ENCODE peak calls at places on chromosomes 2 and 18, in five cellular contexts. Q is HCT116; W is bronchial epithelial cell; A is CD4-positive, alpha-beta T cell; T is A549. P is an unnamed sample.

GRCh38 chr2:15701326-15701907 is 109.7 kb downstream of the DDX1 start:
- DNase-seq in Q (no peak), W (no peak), T (no peak), A (no peak), P (no peak)

GRCh38 chr2:168025487-168026203 is 221.8 kb downstream of the STK39 start:
- DNase-seq in W (peak), A (no peak), Q (no peak), T (no peak), P (no peak)

GRCh38 chr2:189364607-189365006 is 76.7 kb upstream of the WDR75 start:
- DNase-seq in T (no peak), Q (no peak), W (no peak), A (no peak), P (no peak)

GRCh38 chr2:1509271-1509995 is 96.2 kb downstream of the TPO start:
- DNase-seq in A (peak), Q (no peak), T (no peak), W (no peak), P (no peak)

GRCh38 chr18:22164337-22165048 is 4.9 kb upstream of the GATA6 start:
- DNase-seq in T (no peak), A (no peak), Q (no peak), W (no peak), P (no peak)

GRCh38 chr2:188340257-188340656 is 48.6 kb downstream of the GULP1 start:
- DNase-seq in Q (no peak), A (no peak), T (no peak), W (no peak), P (no peak)

GRCh38 chr2:176650101-176650500 is 380.9 kb downstream of the MTX2 start:
- DNase-seq in A (no peak), T (no peak), Q (no peak), W (no peak), P (no peak)

GRCh38 chr2:119126650-119127049 is 31.9 kb downstream of the C1QL2 start:
- DNase-seq in A (peak), W (peak), Q (peak), T (peak), P (no peak)

GRCh38 chr2:9993490-9994165 is 42.1 kb downstream of the GRHL1 start:
- DNase-seq in Q (no peak), T (no peak), W (no peak), A (no peak), P (no peak)

GRCh38 chr2:43196773-43197567 is 29.4 kb downstream of the ZFP36L2 start:
- DNase-seq in A (no peak), Q (no peak), W (no peak), T (no peak), P (no peak)

GRCh38 chr2:180075763-180076362 is 68.8 kb upstream of the CWC22 start:
- DNase-seq in T (no peak), Q (no peak), W (no peak), A (no peak), P (no peak)

GRCh38 chr2:6780765-6781274 is 84.9 kb downstream of the CMPK2 start:
- DNase-seq in Q (no peak), A (no peak), W (no peak), T (no peak), P (no peak)

GRCh38 chr18:896315-896714 is 8.4 kb upstream of the ADCYAP1 start:
- DNase-seq in W (no peak), T (no peak), A (no peak), Q (no peak), P (no peak)

GRCh38 chr2:136117391-136117841 is 533 bp downstream of the CXCR4 start:
- DNase-seq in Q (no peak), W (no peak), T (peak), A (peak), P (peak)
- TF ChIP-seq CTCF in Q (no peak), W (no peak), T (no peak), A (peak), P (no peak)

GRCh38 chr18:51151568-51152511 is 45.6 kb downstream of the MEX3C start:
- DNase-seq in A (peak), W (no peak), T (no peak), Q (no peak), P (peak)
- TF ChIP-seq CTCF in A (peak), W (no peak), T (no peak), Q (no peak), P (no peak)

DNA sequence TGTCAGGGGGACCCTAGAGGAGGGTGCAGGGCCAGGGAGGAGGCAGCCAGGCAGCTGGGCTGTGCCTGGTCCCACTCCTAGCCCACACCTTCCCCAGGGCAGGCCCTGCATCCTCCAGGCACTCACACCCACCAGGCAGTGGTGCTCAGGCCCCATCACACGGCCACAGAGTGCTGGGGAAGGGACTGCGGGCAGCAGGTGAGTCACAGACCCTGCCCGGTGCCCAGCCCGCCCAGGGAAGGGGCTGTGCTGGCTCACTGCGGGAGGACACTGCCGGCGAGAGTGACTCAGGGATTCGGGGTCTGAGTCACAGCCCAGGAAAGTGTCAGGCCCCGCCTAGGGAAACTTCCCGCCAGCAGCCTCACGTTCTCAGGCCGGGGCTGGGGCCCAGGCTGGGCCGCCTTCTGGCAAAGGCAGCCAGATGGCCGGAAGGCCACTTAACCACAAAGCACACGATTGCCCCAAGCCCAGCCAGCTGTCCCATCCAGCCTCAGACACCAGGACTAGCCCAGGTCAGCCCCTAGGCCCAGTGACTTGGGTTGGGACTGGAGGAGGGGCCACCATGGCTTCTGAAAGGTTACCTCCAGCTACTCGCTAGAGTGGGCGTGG is 42.2 kb downstream of the BIN1 start:
- DNase-seq in W (peak), Q (peak), A (no peak), T (peak), P (no peak)
- TF ChIP-seq CTCF in W (no peak), Q (no peak), A (no peak), T (peak), P (no peak)

DNA sequence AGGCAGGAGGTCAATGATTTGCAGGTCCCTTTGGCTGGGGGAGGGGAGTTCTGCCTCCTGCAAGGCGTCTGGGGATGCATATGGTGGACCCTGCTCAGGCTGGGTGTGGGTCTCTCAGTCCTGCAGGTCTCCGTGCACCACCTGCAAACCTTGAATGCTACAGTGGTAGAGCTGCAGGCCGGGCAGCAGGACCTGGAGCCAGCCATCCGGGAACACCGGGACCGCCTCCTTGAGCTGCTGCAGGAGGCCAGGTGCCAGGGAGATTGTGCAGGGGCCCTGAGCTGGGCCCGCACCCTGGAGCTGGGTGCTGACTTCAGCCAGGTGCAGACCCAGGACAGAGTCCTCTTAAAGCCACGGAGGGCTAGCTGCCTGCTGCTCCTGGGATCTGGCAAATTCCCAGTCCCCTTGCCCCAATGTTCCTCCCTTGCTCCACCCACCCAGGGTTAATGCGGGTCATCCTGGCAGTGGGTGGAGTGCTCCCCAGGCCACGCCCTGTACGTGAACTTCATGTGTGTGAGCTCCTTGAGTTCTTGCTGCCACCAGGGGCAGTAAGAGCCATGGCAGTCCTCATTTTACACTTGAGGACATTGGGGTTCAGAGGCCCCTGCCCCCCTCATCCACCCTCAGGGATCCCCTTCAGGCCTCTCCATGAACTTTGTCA is 3.1 kb downstream of the PROM2 start:
- DNase-seq in T (no peak), W (peak), Q (peak), A (no peak), P (no peak)
- TF ChIP-seq CTCF in T (no peak), W (peak), Q (peak), A (no peak), P (no peak)

DNA sequence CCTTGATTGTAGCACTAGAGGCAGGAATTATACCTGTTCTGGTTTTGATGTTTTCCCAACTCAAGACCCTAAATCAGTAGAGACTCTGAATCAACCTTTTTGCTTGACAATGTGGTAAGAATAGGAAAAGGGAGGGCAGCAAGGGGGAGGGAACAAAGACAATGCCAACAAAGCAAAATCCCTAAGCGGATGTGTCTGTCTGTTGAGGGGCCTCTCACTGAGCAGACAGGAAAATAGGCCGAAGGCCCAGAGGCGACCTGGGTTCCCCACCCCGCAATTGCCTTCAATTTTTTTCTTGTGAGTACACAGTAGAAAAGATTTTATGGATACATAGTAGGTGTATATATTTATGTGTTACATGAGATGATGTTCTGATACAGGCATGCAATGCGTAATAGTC is 75.6 kb downstream of the MAP4K4 start:
- DNase-seq in A (no peak), T (no peak), Q (no peak), W (no peak), P (no peak)
- TF ChIP-seq CTCF in A (no peak), T (no peak), Q (no peak), W (no peak), P (no peak)

GRCh38 chr18:4040391-4041172 is 414.5 kb downstream of the DLGAP1 start:
- DNase-seq in A (no peak), T (no peak), Q (no peak), W (peak), P (no peak)
- TF ChIP-seq CTCF in A (no peak), T (no peak), Q (no peak), W (no peak), P (no peak)

GRCh38 chr2:173355866-173356508 is 1.3 kb downstream of the CDCA7 start:
- DNase-seq in T (no peak), A (no peak), Q (no peak), W (peak), P (no peak)

GRCh38 chr2:173354601-173355131 is at the start of gene CDCA7:
- DNase-seq in A (no peak), W (peak), T (peak), Q (peak), P (peak)

GRCh38 chr2:173353556-173353955 is 1.1 kb upstream of the CDCA7 start:
- DNase-seq in A (no peak), W (no peak), T (no peak), Q (no peak), P (no peak)

GRCh38 chr2:173354073-173354600 is 535 bp upstream of the CDCA7 start:
- DNase-seq in A (no peak), W (peak), T (peak), Q (no peak), P (no peak)

DNA sequence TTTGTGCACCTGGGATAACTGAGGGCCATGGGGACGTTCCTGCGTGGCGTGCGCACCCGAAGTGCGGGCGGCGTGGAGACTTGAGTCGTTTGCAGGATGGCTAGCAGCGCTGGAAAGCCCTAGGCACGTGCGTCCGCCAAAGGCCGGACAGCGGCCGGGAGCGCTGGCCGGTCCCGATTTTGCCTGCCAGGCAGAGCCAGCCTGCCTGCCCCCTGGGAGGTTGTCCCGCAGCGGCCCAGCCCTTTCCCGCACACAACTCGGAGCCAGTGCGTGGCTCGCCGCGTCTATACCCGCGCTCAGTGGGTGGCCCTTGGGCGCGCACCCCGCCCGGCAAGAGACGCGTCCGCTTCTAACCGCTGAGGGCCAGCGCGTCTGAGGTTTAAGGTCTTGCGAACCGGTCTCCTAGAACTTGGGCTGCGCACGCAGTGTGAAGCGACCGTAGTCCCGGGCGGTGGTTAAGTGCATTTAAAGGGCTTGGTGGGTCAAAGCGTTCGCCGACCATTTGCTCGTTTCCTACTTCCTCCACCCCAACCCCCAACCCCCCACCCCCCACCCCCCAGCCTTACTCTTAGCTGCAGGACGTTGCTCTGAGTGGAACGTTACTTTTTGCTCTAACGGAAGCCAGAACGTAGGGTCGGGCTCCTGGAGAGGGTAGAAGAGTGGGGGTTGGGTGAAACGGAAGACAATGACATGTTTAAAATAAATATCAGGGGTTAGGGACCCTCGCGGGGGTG is 627 bp downstream of the CDCA7 start:
- DNase-seq in A (no peak), W (peak), Q (peak), T (peak), P (peak)
- TF ChIP-seq CTCF in A (no peak), W (no peak), Q (no peak), T (no peak), P (no peak)